ENCODE peak calls at places on chromosomes 5 and 9, in ten cellular contexts. G is MV-4-11; Q is psoas muscle; W is T47D; D is HEK293T; H is effector memory CD4-positive, alpha-beta T cell; E is activated naive CD4-positive, alpha-beta T cell treated with anti-CD3 and anti-CD28 coated beads for 36 hours; V is right cardiac atrium; X is GM23248; Z is iPS-NIHi11. P is an unnamed sample.

GRCh38 chr5:116289276-116289675 is 204.5 kb downstream of the COMMD10 start:
- DNase-seq in E (no peak), W (no peak), H (no peak), Z (peak), X (no peak), G (no peak), D (peak), V (no peak), Q (no peak), P (no peak)

GRCh38 chr5:135504376-135504775 is 31.4 kb downstream of the NEUROG1 start:
- DNase-seq in Z (no peak), E (no peak), X (no peak), W (no peak), Q (no peak), G (no peak), H (no peak), V (no peak), D (no peak), P (no peak)

GRCh38 chr9:89922099-89922498 is 317.3 kb downstream of the GADD45G start:
- DNase-seq in D (no peak), H (no peak), E (no peak), V (no peak), W (no peak), G (no peak), Q (no peak), Z (no peak), X (no peak), P (no peak)

GRCh38 chr9:124511891-124512805 is 4.9 kb upstream of the NR5A1 start:
- DNase-seq in E (no peak), D (no peak), V (no peak), Q (no peak), H (no peak), X (no peak), G (no peak), W (no peak), Z (no peak), P (no peak)

GRCh38 chr5:8807636-8808035 is 738.2 kb downstream of the SEMA5A start:
- DNase-seq in E (no peak), Q (no peak), V (no peak), D (no peak), G (no peak), H (no peak), Z (no peak), W (no peak), X (peak), P (no peak)

GRCh38 chr5:149837680-149838269 is 106.8 kb downstream of the PDE6A start:
- DNase-seq in Z (peak), E (peak), Q (peak), W (peak), D (peak), X (peak), G (peak), H (no peak), V (peak), P (no peak)

GRCh38 chr5:177473461-177473991 is at the start of gene DBN1:
- DNase-seq in X (peak), G (no peak), D (peak), V (peak), Z (peak), W (peak), E (no peak), H (no peak), Q (peak), P (no peak)

GRCh38 chr9:89755835-89756234 is 151.0 kb downstream of the GADD45G start:
- DNase-seq in V (peak), D (no peak), G (no peak), E (no peak), Z (no peak), W (peak), H (no peak), Q (no peak), X (no peak), P (no peak)

GRCh38 chr9:137453643-137454081 is 5.5 kb downstream of the NSMF start:
- DNase-seq in E (peak), Z (peak), H (peak), G (peak), Q (peak), W (peak), D (peak), V (peak), X (peak), P (peak)

GRCh38 chr9:129736334-129736733 is 16.5 kb downstream of the PTGES start:
- DNase-seq in G (no peak), X (no peak), Z (no peak), Q (no peak), V (no peak), D (no peak), W (no peak), H (no peak), E (no peak), P (no peak)

GRCh38 chr9:129561594-129562281 is 59.2 kb downstream of the C9orf50 start:
- DNase-seq in V (no peak), D (no peak), G (no peak), Z (no peak), E (no peak), H (no peak), Q (no peak), W (no peak), X (no peak), P (peak)

GRCh38 chr9:2291980-2292704 is 277.0 kb downstream of the SMARCA2 start:
- DNase-seq in X (peak), V (no peak), Z (peak), W (peak), E (no peak), H (no peak), D (no peak), G (peak), Q (peak), P (no peak)

GRCh38 chr9:14906000-14906399 is 4.2 kb downstream of the FREM1 start:
- DNase-seq in G (no peak), H (no peak), V (no peak), X (no peak), W (no peak), E (no peak), D (no peak), Q (no peak), Z (no peak), P (no peak)

GRCh38 chr9:25681270-25681669 is 3.0 kb upstream of the TUSC1 start:
- DNase-seq in E (no peak), V (no peak), W (no peak), Z (no peak), G (no peak), Q (no peak), H (no peak), X (peak), D (no peak), P (no peak)

GRCh38 chr5:173329370-173330150 is 1.3 kb upstream of the STC2 start:
- DNase-seq in Q (no peak), D (peak), E (peak), Z (peak), W (peak), G (no peak), H (no peak), X (peak), V (no peak), P (no peak)

GRCh38 chr5:52010430-52010829 is 627.2 kb downstream of the ISL1 start:
- DNase-seq in V (no peak), H (no peak), W (no peak), X (no peak), E (no peak), D (no peak), Z (no peak), G (no peak), Q (no peak), P (no peak)

GRCh38 chr9:72855890-72856523 is 96.8 kb downstream of the ALDH1A1 start:
- DNase-seq in W (no peak), H (no peak), D (no peak), Z (no peak), X (no peak), V (no peak), E (no peak), G (no peak), Q (no peak), P (no peak)

GRCh38 chr9:113463418-113464285 is at the start of gene RGS3:
- DNase-seq in Z (peak), V (peak), H (no peak), Q (peak), G (no peak), D (no peak), W (peak), X (no peak), E (no peak), P (peak)

GRCh38 chr9:75027187-75028107 is 646 bp downstream of the CARNMT1 start:
- DNase-seq in G (peak), H (peak), X (peak), Z (peak), Q (peak), W (peak), V (peak), D (peak), E (peak), P (peak)

GRCh38 chr5:56366986-56367385 is 133.9 kb upstream of the ANKRD55 start:
- DNase-seq in E (no peak), X (no peak), Z (no peak), D (no peak), H (no peak), W (no peak), Q (no peak), G (no peak), V (no peak), P (no peak)

GRCh38 chr9:87278971-87279731 is 218.5 kb upstream of the DAPK1 start:
- DNase-seq in Q (no peak), H (no peak), E (no peak), V (no peak), W (no peak), G (no peak), D (no peak), X (peak), Z (no peak), P (no peak)

GRCh38 chr5:137491121-137491520 is 8.0 kb downstream of the SPOCK1 start:
- DNase-seq in W (no peak), E (no peak), X (peak), V (no peak), G (no peak), D (no peak), Z (no peak), Q (no peak), H (no peak), P (no peak)

GRCh38 chr9:105672711-105673234 is 10.5 kb downstream of the TAL2 start:
- DNase-seq in Q (no peak), W (no peak), V (no peak), E (no peak), X (no peak), G (peak), D (no peak), Z (no peak), H (no peak), P (no peak)

GRCh38 chr9:87179556-87180340 is 232.4 kb upstream of the GAS1 start:
- DNase-seq in Z (no peak), H (no peak), D (no peak), Q (no peak), X (peak), V (no peak), W (no peak), G (no peak), E (no peak), P (no peak)

GRCh38 chr9:114506082-114506390 is 763 bp upstream of the WHRN start:
- DNase-seq in Z (no peak), W (no peak), H (no peak), G (no peak), Q (no peak), D (no peak), X (no peak), V (no peak), E (no peak), P (no peak)

GRCh38 chr9:76206821-76207220 is 187.4 kb downstream of the RFK start:
- DNase-seq in H (no peak), W (no peak), E (no peak), Q (no peak), Z (no peak), G (no peak), D (no peak), X (no peak), V (no peak), P (no peak)

GRCh38 chr9:108543251-108543768 is 312.5 kb downstream of the ACTL7B start:
- DNase-seq in D (no peak), H (no peak), W (no peak), Z (peak), E (peak), G (peak), Q (no peak), X (peak), V (no peak), P (no peak)

P was measured in kidney.